ENCODE peak calls at places on chromosomes 6 and 20, in four cellular contexts. J is HepG2, X is K562, O is H1. W is an unnamed sample.

GRCh38 chr6:33851959-33852358 is 48.2 kb upstream of the MLN start:
- DNase-seq in O (peak), X (peak), J (peak), W (peak)

GRCh38 chr6:120272038-120272437 is 922.5 kb upstream of the MAN1A1 start:
- DNase-seq in O (no peak), X (no peak), J (no peak), W (no peak)

GRCh38 chr6:169404828-169405227 is 151.2 kb upstream of the THBS2 start:
- DNase-seq in O (no peak), J (no peak), X (no peak), W (no peak)

GRCh38 chr20:25867776-25868649 is 171.4 kb upstream of the ZNF337 start:
- DNase-seq in J (no peak), X (peak), O (no peak), W (peak)

GRCh38 chr6:163427498-163428254 is 13.2 kb downstream of the QKI start:
- DNase-seq in J (peak), O (no peak), X (no peak), W (peak)

GRCh38 chr6:44227138-44227770 is 3.9 kb downstream of the SLC29A1 start:
- DNase-seq in O (no peak), J (no peak), X (peak), W (no peak)

GRCh38 chr6:140546640-140547039 is 1172.2 kb upstream of the CITED2 start:
- DNase-seq in O (no peak), X (no peak), J (no peak), W (no peak)

GRCh38 chr6:169501128-169501527 is 200.7 kb downstream of the WDR27 start:
- DNase-seq in J (no peak), O (no peak), X (no peak), W (no peak)

GRCh38 chr6:22621028-22621427 is 51.7 kb downstream of the HDGFL1 start:
- DNase-seq in J (no peak), X (no peak), O (no peak), W (no peak)

GRCh38 chr6:33205172-33206026 is 944 bp downstream of the HSD17B8 start:
- DNase-seq in J (no peak), X (no peak), O (no peak), W (peak)

GRCh38 chr20:38294334-38294592 is 9.7 kb upstream of the BPI start:
- DNase-seq in X (no peak), J (no peak), O (no peak), W (no peak)

GRCh38 chr20:57442888-57443239 is 51.7 kb downstream of the RBM38 start:
- DNase-seq in O (no peak), X (no peak), J (no peak), W (no peak)

GRCh38 chr20:25984933-25985332 is 288.3 kb upstream of the ZNF337 start:
- DNase-seq in J (no peak), X (peak), O (no peak), W (no peak)

GRCh38 chr6:142088858-142089216 is 43.9 kb upstream of the GJE1 start:
- DNase-seq in J (no peak), O (no peak), X (no peak), W (peak)
- TF ChIP-seq PHF8 in J (no peak), O (no peak), X (no peak), W (no peak)

GRCh38 chr6:108497883-108498282 is 62.8 kb upstream of the FOXO3 start:
- DNase-seq in J (peak), X (peak), O (no peak), W (peak)
- TF ChIP-seq PHF8 in J (no peak), X (no peak), O (no peak), W (no peak)

DNA sequence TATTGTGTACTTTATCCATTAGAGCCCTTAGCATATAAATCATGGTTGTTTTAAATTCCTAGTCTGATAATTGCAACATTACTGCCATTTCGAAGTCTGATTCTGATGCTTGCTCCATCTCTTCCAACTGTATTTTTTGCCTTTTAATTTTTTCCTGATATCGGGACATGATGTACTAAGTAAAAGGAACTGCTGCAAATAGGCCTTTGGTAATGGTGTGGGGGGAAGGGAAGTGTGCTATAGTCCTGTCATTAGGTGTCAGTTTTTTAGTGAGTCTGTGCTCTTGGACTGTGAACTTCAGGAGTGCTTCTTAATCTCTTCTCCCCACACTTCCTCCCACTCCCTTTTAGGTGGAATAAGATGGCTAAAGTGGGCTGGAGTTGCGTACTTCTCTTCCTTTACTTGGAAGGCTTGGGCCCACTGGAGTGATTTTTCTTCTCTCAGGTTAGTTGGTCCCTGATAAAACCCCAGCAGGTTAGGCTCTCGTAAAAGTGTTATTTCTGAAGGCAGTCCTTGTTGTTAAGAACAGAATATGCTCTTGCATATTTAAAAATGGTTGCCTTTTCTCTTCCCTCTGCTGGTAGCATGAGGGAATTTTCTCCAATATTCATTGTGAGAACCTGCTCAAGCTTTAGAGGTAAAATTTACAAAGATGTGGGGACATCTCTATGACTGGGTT is 18.1 kb downstream of the STXBP5 start:
- DNase-seq in O (no peak), J (peak), X (peak), W (peak)
- TF ChIP-seq PHF8 in O (no peak), J (no peak), X (no peak), W (no peak)

DNA sequence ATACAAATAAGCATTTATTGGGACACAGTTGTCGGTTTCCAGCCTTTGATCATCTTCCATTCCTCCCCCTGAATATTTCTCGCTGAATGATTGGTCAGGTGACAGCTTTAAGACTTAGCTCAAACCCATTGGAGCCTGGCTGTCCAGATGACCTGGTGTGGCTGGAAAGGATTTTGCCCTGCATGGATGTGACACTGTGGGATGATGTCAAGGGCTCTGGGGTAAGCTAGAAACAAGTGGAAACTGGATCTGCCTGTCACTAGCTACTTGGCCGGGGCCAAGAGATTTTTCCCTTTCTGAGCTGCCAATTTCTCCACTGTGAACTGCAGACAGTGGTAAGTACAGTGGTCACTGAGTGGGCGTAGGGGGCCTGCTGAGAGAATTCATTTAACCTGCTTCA is 41.9 kb upstream of the MYLIP start:
- DNase-seq in X (no peak), J (no peak), O (no peak), W (no peak)
- TF ChIP-seq PHF8 in X (no peak), J (no peak), O (no peak), W (no peak)

DNA sequence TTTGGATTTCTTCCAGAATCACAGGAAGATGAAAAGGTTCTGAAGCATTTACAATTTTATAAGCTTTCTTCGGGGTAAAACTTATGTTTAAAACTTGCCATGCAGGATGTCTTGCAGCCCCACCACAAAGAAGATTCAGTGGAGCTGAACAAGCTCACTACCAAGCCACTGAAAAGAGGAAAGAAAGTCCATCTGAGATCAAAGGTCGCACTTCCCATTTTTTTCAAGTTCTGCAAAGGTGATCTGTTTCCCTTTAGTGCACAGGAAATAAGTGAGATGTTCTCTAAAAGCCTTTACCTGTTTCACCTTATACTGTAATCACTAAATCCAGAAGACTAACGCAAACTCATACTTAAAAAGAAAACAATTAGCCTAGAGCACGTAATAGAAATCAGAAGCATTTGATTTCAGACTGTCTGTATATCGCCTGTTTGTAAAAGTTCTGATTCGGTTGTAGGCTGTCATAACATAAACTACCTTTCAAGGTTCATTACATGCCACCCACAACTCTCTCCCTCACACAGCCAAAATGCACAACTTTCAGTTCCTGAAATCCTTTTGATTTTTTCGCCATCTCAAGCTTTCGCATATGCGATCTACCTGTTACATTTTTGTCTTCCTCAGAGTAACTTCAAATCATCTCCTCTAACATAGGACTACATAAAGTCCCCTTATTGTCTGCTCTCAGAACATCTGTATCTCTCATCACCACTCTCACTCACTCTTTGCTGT is 1.8 kb downstream of the ECHDC1 start:
- DNase-seq in X (no peak), O (no peak), J (no peak), W (no peak)
- TF ChIP-seq PHF8 in X (no peak), O (no peak), J (no peak), W (no peak)

GRCh38 chr6:37502703-37503485 is 3.2 kb upstream of the CCDC167 start:
- DNase-seq in X (no peak), J (no peak), O (no peak), W (no peak)

GRCh38 chr6:37500294-37500608 is 558 bp upstream of the CCDC167 start:
- DNase-seq in O (no peak), X (no peak), J (no peak), W (no peak)

GRCh38 chr6:37501632-37502466 is 2.2 kb upstream of the CCDC167 start:
- DNase-seq in X (no peak), J (no peak), O (no peak), W (no peak)

GRCh38 chr6:37506479-37506878 is 6.8 kb upstream of the CCDC167 start:
- DNase-seq in J (no peak), O (no peak), X (no peak), W (no peak)

GRCh38 chr6:37503486-37503980 is 3.8 kb upstream of the CCDC167 start:
- DNase-seq in J (no peak), X (no peak), O (no peak), W (no peak)
- TF ChIP-seq PHF8 in J (no peak), X (no peak), O (no peak), W (no peak)

GRCh38 chr6:36626636-36627035 is 32.5 kb downstream of the SRSF3 start:
- DNase-seq in J (no peak), O (no peak), X (no peak), W (no peak)

GRCh38 chr6:36627141-36627540 is 33.0 kb downstream of the SRSF3 start:
- DNase-seq in J (no peak), O (no peak), X (no peak), W (no peak)

GRCh38 chr6:36623547-36624459 is 29.6 kb downstream of the SRSF3 start:
- DNase-seq in O (peak), J (peak), X (peak), W (peak)

GRCh38 chr6:36624461-36625160 is 30.4 kb downstream of the SRSF3 start:
- DNase-seq in J (no peak), X (no peak), O (no peak), W (no peak)

GRCh38 chr6:36625161-36625919 is 31.2 kb downstream of the SRSF3 start:
- DNase-seq in X (no peak), J (no peak), O (no peak), W (no peak)
- TF ChIP-seq PHF8 in X (no peak), J (no peak), O (no peak), W (no peak)

GRCh38 chr20:50591233-50591852 is 81.2 kb downstream of the PTPN1 start:
- DNase-seq in O (no peak), X (no peak), J (no peak), W (no peak)

GRCh38 chr20:50588034-50588736 is 78.0 kb downstream of the PTPN1 start:
- DNase-seq in O (no peak), J (peak), X (peak), W (peak)

GRCh38 chr20:50589548-50590347 is 79.6 kb downstream of the PTPN1 start:
- DNase-seq in X (no peak), J (no peak), O (no peak), W (no peak)

GRCh38 chr20:50592282-50593004 is 82.3 kb downstream of the PTPN1 start:
- DNase-seq in O (no peak), J (no peak), X (no peak), W (no peak)

GRCh38 chr20:50590348-50590664 is 80.1 kb downstream of the PTPN1 start:
- DNase-seq in X (no peak), O (no peak), J (no peak), W (no peak)
- TF ChIP-seq PHF8 in X (no peak), O (no peak), J (no peak), W (no peak)

DNA sequence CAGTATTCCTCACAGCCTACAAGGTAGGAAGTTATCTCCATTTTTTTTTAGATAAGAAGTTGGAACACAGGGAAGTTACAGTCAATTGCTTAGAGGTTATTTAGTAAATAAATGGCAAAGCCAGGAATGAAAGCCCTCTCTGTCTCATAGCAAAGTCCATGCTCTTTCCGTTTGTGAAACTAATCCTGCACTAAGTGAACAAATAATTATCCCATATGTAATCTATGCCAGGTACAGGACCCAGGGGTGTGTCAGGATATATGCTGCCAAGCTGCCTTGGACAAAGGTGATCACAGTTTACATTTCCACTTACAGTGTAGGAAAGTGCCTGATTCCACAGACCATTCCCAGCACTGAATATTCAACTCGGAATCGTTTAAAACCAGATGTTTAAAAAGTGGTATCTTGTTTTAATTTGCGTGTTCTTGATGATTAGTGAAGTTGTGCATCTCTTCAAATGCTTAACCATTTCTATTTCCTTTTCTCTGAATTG is 13.6 kb upstream of the GMDS start:
- DNase-seq in J (peak), X (no peak), O (no peak), W (no peak)
- TF ChIP-seq PHF8 in J (no peak), X (no peak), O (no peak), W (no peak)

GRCh38 chr20:47480239-47480638 is 21.4 kb upstream of the NCOA3 start:
- DNase-seq in J (no peak), O (no peak), X (no peak), W (no peak)

GRCh38 chr20:47479506-47479905 is 22.2 kb upstream of the NCOA3 start:
- DNase-seq in X (no peak), J (no peak), O (no peak), W (no peak)

GRCh38 chr20:47480705-47481104 is 21.0 kb upstream of the NCOA3 start:
- DNase-seq in J (no peak), X (no peak), O (no peak), W (no peak)

GRCh38 chr20:47482705-47483104 is 19.0 kb upstream of the NCOA3 start:
- DNase-seq in X (no peak), J (no peak), O (no peak), W (no peak)

DNA sequence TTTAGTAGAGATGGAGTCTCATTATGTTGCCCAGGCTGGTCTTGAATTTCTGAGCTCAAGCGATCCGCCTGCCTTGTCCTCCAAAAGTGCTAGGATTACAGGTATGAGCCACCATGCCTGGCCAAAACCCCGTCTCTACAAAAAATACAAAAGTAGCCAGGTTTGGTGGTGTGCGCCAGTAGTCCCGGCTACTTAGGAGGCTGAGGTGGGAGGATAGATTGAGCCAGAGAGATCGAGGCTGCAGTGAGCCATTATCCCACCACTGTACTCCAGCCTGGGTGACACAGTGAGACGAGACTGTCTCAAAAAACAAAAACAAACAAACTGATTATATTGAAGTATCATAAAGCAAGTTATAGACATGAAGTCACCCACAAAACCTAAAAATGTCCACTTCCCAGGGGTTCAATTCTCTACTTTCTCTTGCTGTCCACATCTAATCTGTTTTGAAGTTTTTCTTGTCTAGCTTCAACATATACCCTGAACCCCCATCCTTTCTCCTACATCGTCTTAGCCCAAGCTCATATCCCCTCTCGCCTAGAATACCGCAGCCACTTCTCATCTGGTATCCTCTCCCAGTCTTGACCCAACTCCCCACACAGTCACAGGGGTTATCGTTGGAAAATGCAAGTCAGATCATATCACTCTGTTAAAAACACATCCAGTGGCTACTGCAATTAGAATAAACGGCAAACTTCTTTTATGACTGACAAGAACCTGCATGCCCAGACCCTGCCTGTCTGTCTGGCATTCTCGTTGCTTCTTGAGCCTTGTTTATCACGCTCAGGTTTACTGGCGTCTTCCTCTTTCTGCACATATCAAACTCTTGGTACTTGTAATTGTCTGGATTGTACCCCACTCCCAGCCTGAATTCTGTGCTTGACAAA is 20.1 kb upstream of the NCOA3 start:
- DNase-seq in X (no peak), O (no peak), J (no peak), W (no peak)
- TF ChIP-seq PHF8 in X (no peak), O (no peak), J (no peak), W (no peak)

W was measured in A549.